ENCODE peak calls at places on chromosomes 16 and 17, in four cellular contexts. X is NCI-H510A, J is dermis blood vessel endothelial cell, K is fibroblast of the conjunctiva. S is an unnamed sample.

GRCh38 chr16:79430129-79430789 is 170.3 kb downstream of the MAF start:
- DNase-seq in K (no peak), J (no peak), X (no peak), S (no peak)

GRCh38 chr17:56978441-56979090 is 635 bp downstream of the SCPEP1 start:
- DNase-seq in X (no peak), K (peak), J (no peak), S (no peak)

GRCh38 chr17:40666366-40666765 is 1.4 kb upstream of the KRT222 start:
- DNase-seq in X (no peak), K (no peak), J (no peak), S (no peak)

GRCh38 chr16:83813818-83814653 is 6.3 kb downstream of the HSBP1 start:
- DNase-seq in X (peak), J (peak), K (peak), S (peak)

GRCh38 chr16:3781421-3781820 is 64.1 kb upstream of the TRAP1 start:
- DNase-seq in X (no peak), K (no peak), J (no peak), S (no peak)

GRCh38 chr17:20300399-20301037 is 166.8 kb downstream of the LGALS9B start:
- DNase-seq in K (no peak), J (no peak), X (no peak), S (no peak)

GRCh38 chr16:14284930-14285541 is 213.9 kb downstream of the MRTFB start:
- DNase-seq in X (no peak), K (no peak), J (peak), S (peak)

GRCh38 chr17:57114085-57114673 is 29.1 kb downstream of the AKAP1 start:
- DNase-seq in X (no peak), J (peak), K (no peak), S (peak)

GRCh38 chr16:674968-675883 is at the start of gene RHBDL1:
- DNase-seq in J (peak), K (no peak), X (no peak), S (peak)

GRCh38 chr16:49276646-49277385 is 4.8 kb downstream of the CBLN1 start:
- DNase-seq in J (no peak), K (no peak), X (no peak), S (no peak)

GRCh38 chr16:2341456-2342447 is 1.2 kb upstream of the ABCA3 start:
- DNase-seq in J (no peak), X (no peak), K (no peak), S (no peak)

GRCh38 chr17:77842906-77843249 is 115.6 kb upstream of the TNRC6C start:
- DNase-seq in K (no peak), X (no peak), J (no peak), S (no peak)

GRCh38 chr16:24950275-24950674 is 64.9 kb downstream of the ARHGAP17 start:
- DNase-seq in J (no peak), X (no peak), K (peak), S (no peak)

GRCh38 chr17:44900894-44901293 is 1.6 kb upstream of the EFTUD2 start:
- DNase-seq in X (peak), J (peak), K (peak), S (peak)

GRCh38 chr17:7235693-7236665 is 1.7 kb upstream of the DVL2 start:
- DNase-seq in K (no peak), J (peak), X (no peak), S (no peak)

GRCh38 chr17:65027305-65027704 is 29.2 kb downstream of the GNA13 start:
- DNase-seq in X (no peak), K (peak), J (peak), S (peak)

GRCh38 chr17:42183741-42184711 is 1.2 kb downstream of the HCRT start:
- DNase-seq in X (peak), J (peak), K (peak), S (peak)

GRCh38 chr17:15475620-15476354 is 8.4 kb upstream of the CDRT4 start:
- DNase-seq in J (no peak), X (no peak), K (peak), S (no peak)

GRCh38 chr17:59892251-59892848 is 393 bp downstream of the TUBD1 start:
- DNase-seq in X (no peak), K (no peak), J (no peak), S (no peak)

GRCh38 chr16:55368205-55368604 is 44.2 kb downstream of the IRX6 start:
- DNase-seq in K (no peak), J (no peak), X (no peak), S (peak)

GRCh38 chr17:29068828-29069227 is 25.9 kb downstream of the PIPOX start:
- DNase-seq in J (no peak), K (no peak), X (no peak), S (no peak)

GRCh38 chr17:55731586-55732250 is 9.1 kb upstream of the TMEM100 start:
- DNase-seq in X (no peak), K (no peak), J (no peak), S (peak)

GRCh38 chr17:69358688-69359596 is 32.0 kb upstream of the ABCA5 start:
- DNase-seq in K (no peak), J (peak), X (no peak), S (peak)

GRCh38 chr17:77846531-77847085 is 111.9 kb upstream of the TNRC6C start:
- DNase-seq in K (no peak), J (peak), X (peak), S (no peak)

GRCh38 chr16:67750466-67750865 is 31.4 kb upstream of the GFOD2 start:
- DNase-seq in K (no peak), X (no peak), J (no peak), S (no peak)

GRCh38 chr16:84043486-84044107 is 1.0 kb upstream of the SLC38A8 start:
- DNase-seq in K (no peak), J (peak), X (no peak), S (no peak)

GRCh38 chr16:84033251-84034195 is 9.1 kb downstream of the SLC38A8 start:
- DNase-seq in J (no peak), X (no peak), K (no peak), S (no peak)

GRCh38 chr17:28970879-28971278 is 19.6 kb upstream of the PHF12 start:
- DNase-seq in J (no peak), K (no peak), X (no peak), S (no peak)

GRCh38 chr17:17515921-17516295 is 19.7 kb upstream of the RASD1 start:
- DNase-seq in K (no peak), X (no peak), J (no peak), S (no peak)

GRCh38 chr16:51545951-51546350 is 394.9 kb upstream of the SALL1 start:
- DNase-seq in J (no peak), K (no peak), X (no peak), S (no peak)

GRCh38 chr17:30376621-30377452 is 1.9 kb upstream of the CPD start:
- DNase-seq in X (peak), K (peak), J (no peak), S (peak)

GRCh38 chr17:57413848-57414651 is 157.7 kb downstream of the MSI2 start:
- DNase-seq in K (no peak), X (no peak), J (no peak), S (no peak)

GRCh38 chr16:24409045-24409444 is 130.3 kb upstream of the RBBP6 start:
- DNase-seq in X (no peak), J (no peak), K (no peak), S (peak)

GRCh38 chr16:67202426-67202825 is 3.5 kb downstream of the ELMO3 start:
- DNase-seq in K (no peak), X (no peak), J (no peak), S (no peak)

GRCh38 chr17:4948166-4948996 is at the start of gene PFN1:
- DNase-seq in J (peak), X (peak), K (peak), S (peak)